ENCODE peak calls at places on chromosomes 4 and X, in nine cellular contexts. T is AG04450, M is choroid plexus epithelial cell, X is heart left ventricle, Z is neuronal stem cell, S is WERI-Rb-1, I is Karpas-422, F is bronchial epithelial cell, Q is AG09309. V is an unnamed sample.

GRCh38 chr4:168725935-168726334 is 229.1 kb downstream of the PALLD start:
- DNase-seq in T (no peak), M (no peak), X (no peak), Z (no peak), S (no peak), I (no peak), F (no peak), Q (no peak), V (no peak)

GRCh38 chr4:112604590-112604989 is 32.1 kb downstream of the ZGRF1 start:
- DNase-seq in T (peak), M (peak), X (peak), Z (peak), S (peak), I (peak), F (peak), Q (peak), V (peak)

GRCh38 chr4:140607852-140608251 is 39.1 kb upstream of the UCP1 start:
- DNase-seq in T (no peak), M (peak), X (no peak), Z (no peak), S (no peak), I (no peak), F (no peak), Q (no peak), V (no peak)

GRCh38 chr4:120839974-120840751 is 82.4 kb downstream of the PRDM5 start:
- DNase-seq in T (no peak), M (no peak), X (no peak), Z (no peak), S (no peak), I (no peak), F (no peak), Q (no peak), V (no peak)

GRCh38 chr4:76897522-76898384 is at the start of gene SOWAHB:
- DNase-seq in T (no peak), M (no peak), X (no peak), Z (peak), S (peak), I (no peak), F (peak), Q (no peak), V (no peak)

GRCh38 chr4:111854494-111855087 is 290.7 kb upstream of the FAM241A start:
- DNase-seq in T (peak), M (peak), X (no peak), Z (peak), S (peak), I (peak), F (peak), Q (peak), V (peak)

GRCh38 chrX:150227873-150228272 is 135.2 kb upstream of the MAMLD1 start:
- DNase-seq in T (no peak), M (no peak), X (no peak), Z (no peak), S (no peak), I (no peak), F (no peak), Q (no peak), V (no peak)

GRCh38 chr4:56038763-56039162 is 90.0 kb downstream of the CEP135 start:
- DNase-seq in T (no peak), M (no peak), X (no peak), Z (no peak), S (no peak), I (no peak), F (no peak), Q (no peak), V (no peak)

GRCh38 chrX:3520987-3521875 is 174.8 kb upstream of the MXRA5 start:
- DNase-seq in T (no peak), M (peak), X (no peak), Z (no peak), S (no peak), I (no peak), F (no peak), Q (no peak), V (no peak)
- H3K4me3 ChIP-seq in T (no peak), M (no peak), X (no peak), Z (no peak), S (no peak), I (no peak), F (no peak), Q (no peak), V (no peak)

GRCh38 chr4:145703850-145704528 is 24.0 kb downstream of the C4orf51 start:
- DNase-seq in T (no peak), M (no peak), X (no peak), Z (no peak), S (no peak), I (no peak), F (peak), Q (no peak), V (no peak)
- H3K4me3 ChIP-seq in T (no peak), M (no peak), X (no peak), Z (no peak), S (no peak), I (no peak), F (no peak), Q (no peak), V (no peak)

DNA sequence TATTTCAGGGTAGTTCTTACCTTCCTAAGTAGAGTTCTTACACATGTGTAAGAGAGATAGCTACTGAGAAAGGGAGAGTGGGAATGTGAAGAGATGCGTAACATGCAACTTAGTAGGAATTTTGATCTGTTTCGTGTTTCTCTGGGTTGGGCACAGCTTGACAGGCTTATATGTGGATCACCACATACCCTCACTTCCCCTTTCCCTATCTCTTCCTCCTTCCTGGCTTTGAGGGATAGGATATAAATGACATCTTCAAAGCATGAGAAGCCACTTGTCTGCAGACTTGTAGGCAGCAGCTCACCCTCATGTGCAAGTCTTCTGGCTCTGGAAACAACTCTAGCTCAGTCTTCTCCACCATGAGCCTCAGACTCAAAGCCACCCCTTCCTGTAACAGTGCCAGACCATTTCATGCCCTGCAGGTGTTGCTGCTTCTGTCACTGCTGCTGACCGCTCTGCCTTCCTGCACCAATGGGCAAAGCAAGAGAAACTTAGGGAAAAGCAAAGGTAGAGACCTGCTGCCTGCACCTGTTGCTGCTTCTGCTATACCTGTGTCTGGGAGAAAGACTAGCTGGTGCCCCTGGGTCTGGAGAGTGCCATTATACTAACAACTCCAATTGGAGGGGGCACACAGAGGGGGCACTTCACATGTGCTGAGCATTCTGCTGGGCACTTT is 5.5 kb upstream of the PF4V1 start:
- DNase-seq in T (no peak), M (no peak), X (no peak), Z (no peak), S (no peak), I (no peak), F (no peak), Q (no peak), V (no peak)
- H3K4me3 ChIP-seq in T (no peak), M (no peak), X (no peak), Z (no peak), S (no peak), I (no peak), F (no peak), Q (no peak), V (no peak)

DNA sequence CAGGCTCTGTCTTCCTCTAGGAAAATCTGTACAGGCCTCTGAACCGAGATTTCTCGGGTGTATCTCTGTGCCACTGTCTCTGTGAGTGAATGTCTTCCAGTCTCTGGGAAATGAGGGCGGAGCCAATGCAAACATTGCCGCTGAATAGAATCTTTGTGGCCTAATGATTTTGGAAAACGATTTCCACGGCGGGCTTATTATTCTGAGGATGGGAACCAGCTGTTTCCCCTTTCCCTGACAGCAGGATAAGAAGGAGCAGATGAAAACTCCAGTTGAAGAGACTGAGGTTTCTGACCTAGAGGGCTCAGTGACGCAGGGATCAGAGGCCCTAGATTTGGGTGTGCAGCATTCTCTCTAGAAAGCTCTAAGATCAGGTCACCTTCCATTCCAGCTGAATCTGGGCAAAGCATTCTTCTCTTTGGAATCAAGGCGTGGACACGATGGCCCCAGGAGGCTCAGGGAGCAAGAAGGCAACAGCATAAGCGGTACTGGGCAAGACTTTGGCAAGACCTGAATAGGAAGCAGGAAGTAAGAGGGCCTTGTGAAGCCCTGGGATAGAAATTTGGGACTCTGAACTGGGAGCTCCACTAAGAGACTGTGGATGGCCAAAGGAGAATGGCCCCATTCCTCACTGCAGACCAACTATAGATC is 47.3 kb downstream of the PJA1 start:
- DNase-seq in T (no peak), M (no peak), X (no peak), Z (no peak), S (no peak), I (no peak), F (no peak), Q (no peak), V (no peak)
- H3K4me3 ChIP-seq in T (no peak), M (no peak), X (no peak), Z (no peak), S (no peak), I (no peak), F (no peak), Q (no peak), V (no peak)

DNA sequence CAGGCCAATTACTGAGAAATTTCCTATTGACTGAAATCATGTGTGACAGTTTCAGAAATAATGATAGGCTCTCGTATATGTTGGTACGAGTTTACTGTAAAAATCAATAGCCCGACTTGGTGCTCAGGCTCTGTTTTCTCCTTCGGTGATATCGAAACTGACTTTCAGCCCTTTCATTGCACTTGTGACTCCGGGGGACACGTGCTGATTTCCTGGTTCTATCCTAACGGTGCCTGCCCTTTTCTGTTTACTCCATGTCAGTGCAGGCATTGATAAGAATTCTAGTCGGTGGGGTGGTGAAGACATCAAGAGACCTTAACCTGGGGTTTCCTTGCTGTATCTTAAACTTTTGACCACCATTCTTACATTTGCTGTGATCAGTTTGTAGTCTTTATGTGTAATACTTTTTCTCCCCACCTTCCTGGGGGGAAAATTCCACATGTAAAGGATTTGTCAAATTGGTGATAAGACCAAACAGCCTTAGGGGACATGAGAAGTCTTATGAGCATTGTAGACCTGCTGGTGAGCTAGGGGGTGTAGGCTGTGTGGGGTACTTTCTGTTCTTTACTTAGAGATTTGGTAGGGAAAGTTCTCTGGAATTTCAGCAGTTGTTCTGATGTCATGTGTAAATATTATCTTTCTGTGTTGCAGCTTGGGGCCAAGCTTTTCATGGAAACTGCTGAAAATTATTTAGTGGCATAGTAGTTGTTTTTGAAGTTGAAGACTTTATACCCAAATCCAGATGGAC is 52.7 kb downstream of the TMEM131L start:
- DNase-seq in T (no peak), M (peak), X (no peak), Z (no peak), S (no peak), I (no peak), F (no peak), Q (no peak), V (no peak)
- H3K4me3 ChIP-seq in T (peak), M (no peak), X (no peak), Z (no peak), S (no peak), I (no peak), F (no peak), Q (no peak), V (no peak)

GRCh38 chr4:3193531-3194203 is 55.3 kb upstream of the MSANTD1 start:
- DNase-seq in T (no peak), M (peak), X (no peak), Z (no peak), S (no peak), I (peak), F (peak), Q (no peak), V (no peak)
- H3K4me3 ChIP-seq in T (no peak), M (no peak), X (no peak), Z (no peak), S (no peak), I (no peak), F (no peak), Q (no peak), V (no peak)

DNA sequence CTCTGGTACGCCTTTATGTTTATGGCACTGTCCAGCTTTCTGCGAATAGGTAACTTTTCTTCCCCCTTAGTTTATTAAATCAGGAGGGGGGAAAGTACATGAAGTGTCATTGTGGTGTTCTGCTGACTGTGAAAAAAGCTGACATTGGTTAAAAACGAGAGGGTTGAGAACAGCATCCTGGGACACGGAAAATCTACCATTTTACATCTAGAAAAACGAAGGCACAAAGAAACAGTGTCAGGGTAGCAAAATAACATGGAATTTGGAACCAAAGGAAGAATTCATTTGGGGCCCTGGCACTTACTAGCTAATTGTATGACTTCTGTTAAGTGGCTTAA is 1.2 kb upstream of the AMOT start:
- DNase-seq in T (no peak), M (no peak), X (no peak), Z (no peak), S (no peak), I (no peak), F (no peak), Q (no peak), V (no peak)
- H3K4me3 ChIP-seq in T (peak), M (peak), X (peak), Z (peak), S (peak), I (no peak), F (peak), Q (no peak), V (peak)

GRCh38 chr4:38612996-38613395 is 51.0 kb upstream of the KLF3 start:
- DNase-seq in T (no peak), M (peak), X (no peak), Z (no peak), S (no peak), I (no peak), F (peak), Q (no peak), V (no peak)
- H3K4me3 ChIP-seq in T (no peak), M (no peak), X (no peak), Z (no peak), S (no peak), I (no peak), F (no peak), Q (no peak), V (no peak)